ENCODE peak calls at places on chromosomes 1 and 21, in five cellular contexts. One of them, this sample, is unnamed.

GRCh38 chr1:201250326-201251011 is 32.8 kb upstream of the PKP1 start:
- DNase-seq in heart left ventricle: no peak
- DNase-seq in psoas muscle: no peak
- DNase-seq in pancreas: no peak
- DNase-seq in upper lobe of right lung: no peak
- DNase-seq in this sample: no peak

GRCh38 chr1:11281518-11282331 is 8.7 kb downstream of the UBIAD1 start:
- DNase-seq in heart left ventricle: no peak
- DNase-seq in psoas muscle: no peak
- DNase-seq in pancreas: no peak
- DNase-seq in upper lobe of right lung: no peak
- DNase-seq in this sample: no peak

GRCh38 chr1:164707868-164708331 is 148.9 kb downstream of the PBX1 start:
- DNase-seq in heart left ventricle: no peak
- DNase-seq in psoas muscle: peak
- DNase-seq in pancreas: no peak
- DNase-seq in upper lobe of right lung: no peak
- DNase-seq in this sample: no peak

GRCh38 chr1:109815809-109816791 is 52.4 kb upstream of the EPS8L3 start:
- DNase-seq in heart left ventricle: no peak
- DNase-seq in psoas muscle: no peak
- DNase-seq in pancreas: no peak
- DNase-seq in upper lobe of right lung: no peak
- DNase-seq in this sample: no peak

GRCh38 chr1:15252547-15252835 is 5.5 kb downstream of the FHAD1 start:
- DNase-seq in heart left ventricle: no peak
- DNase-seq in psoas muscle: no peak
- DNase-seq in pancreas: no peak
- DNase-seq in upper lobe of right lung: peak
- DNase-seq in this sample: no peak

GRCh38 chr1:39158330-39159086 is 46.0 kb upstream of the MACF1 start:
- DNase-seq in heart left ventricle: no peak
- DNase-seq in psoas muscle: no peak
- DNase-seq in pancreas: peak
- DNase-seq in upper lobe of right lung: no peak
- DNase-seq in this sample: no peak

GRCh38 chr1:224513383-224513782 is 78.8 kb upstream of the WDR26 start:
- DNase-seq in heart left ventricle: no peak
- DNase-seq in psoas muscle: no peak
- DNase-seq in pancreas: no peak
- DNase-seq in upper lobe of right lung: no peak
- DNase-seq in this sample: no peak

GRCh38 chr1:156677616-156678596 is 699 bp upstream of the NES start:
- DNase-seq in heart left ventricle: peak
- DNase-seq in psoas muscle: peak
- DNase-seq in pancreas: no peak
- DNase-seq in upper lobe of right lung: no peak
- DNase-seq in this sample: peak

GRCh38 chr21:31366825-31367224 is 22.8 kb upstream of the TIAM1 start:
- DNase-seq in heart left ventricle: no peak
- DNase-seq in psoas muscle: no peak
- DNase-seq in pancreas: no peak
- DNase-seq in upper lobe of right lung: no peak
- DNase-seq in this sample: no peak

GRCh38 chr1:186297439-186297838 is 77.6 kb downstream of the TPR start:
- DNase-seq in heart left ventricle: no peak
- DNase-seq in psoas muscle: no peak
- DNase-seq in pancreas: no peak
- DNase-seq in upper lobe of right lung: no peak
- DNase-seq in this sample: no peak

GRCh38 chr1:110337704-110338199 is 1.4 kb upstream of the RBM15 start:
- DNase-seq in heart left ventricle: peak
- DNase-seq in psoas muscle: peak
- DNase-seq in pancreas: peak
- DNase-seq in upper lobe of right lung: peak
- DNase-seq in this sample: peak

GRCh38 chr1:64038965-64039926 is 164.2 kb upstream of the UBE2U start:
- DNase-seq in heart left ventricle: peak
- DNase-seq in psoas muscle: peak
- DNase-seq in pancreas: no peak
- DNase-seq in upper lobe of right lung: no peak
- DNase-seq in this sample: peak

GRCh38 chr1:198113302-198113701 is 43.5 kb upstream of the NEK7 start:
- DNase-seq in heart left ventricle: no peak
- DNase-seq in psoas muscle: no peak
- DNase-seq in pancreas: no peak
- DNase-seq in upper lobe of right lung: no peak
- DNase-seq in this sample: no peak

GRCh38 chr1:116709666-116710167 is 42.2 kb upstream of the IGSF3 start:
- DNase-seq in heart left ventricle: no peak
- DNase-seq in psoas muscle: no peak
- DNase-seq in pancreas: no peak
- DNase-seq in upper lobe of right lung: no peak
- DNase-seq in this sample: no peak
- H3K27ac ChIP-seq in heart left ventricle: no peak
- H3K27ac ChIP-seq in psoas muscle: no peak
- H3K27ac ChIP-seq in pancreas: no peak
- H3K27ac ChIP-seq in upper lobe of right lung: peak
- H3K27ac ChIP-seq in this sample: no peak

GRCh38 chr1:183034682-183035081 is 11.5 kb downstream of the LAMC1 start:
- DNase-seq in heart left ventricle: no peak
- DNase-seq in psoas muscle: no peak
- DNase-seq in pancreas: no peak
- DNase-seq in upper lobe of right lung: no peak
- DNase-seq in this sample: no peak
- TF ChIP-seq CTCF in heart left ventricle: no peak
- TF ChIP-seq CTCF in psoas muscle: no peak
- TF ChIP-seq CTCF in pancreas: no peak
- TF ChIP-seq CTCF in upper lobe of right lung: no peak
- TF ChIP-seq CTCF in this sample: no peak

GRCh38 chr1:41880951-41881885 is 37.5 kb downstream of the HIVEP3 start:
- DNase-seq in heart left ventricle: no peak
- DNase-seq in psoas muscle: no peak
- DNase-seq in pancreas: no peak
- DNase-seq in upper lobe of right lung: no peak
- DNase-seq in this sample: no peak
- H3K27ac ChIP-seq in heart left ventricle: peak
- H3K27ac ChIP-seq in psoas muscle: peak
- H3K27ac ChIP-seq in pancreas: peak
- H3K27ac ChIP-seq in upper lobe of right lung: no peak
- H3K27ac ChIP-seq in this sample: peak

GRCh38 chr1:235468970-235469369 is 35.3 kb downstream of the B3GALNT2 start:
- DNase-seq in heart left ventricle: no peak
- DNase-seq in psoas muscle: no peak
- DNase-seq in pancreas: no peak
- DNase-seq in upper lobe of right lung: no peak
- DNase-seq in this sample: no peak
- TF ChIP-seq CTCF in heart left ventricle: no peak
- TF ChIP-seq CTCF in psoas muscle: no peak
- TF ChIP-seq CTCF in pancreas: no peak
- TF ChIP-seq CTCF in upper lobe of right lung: no peak
- TF ChIP-seq CTCF in this sample: no peak

DNA sequence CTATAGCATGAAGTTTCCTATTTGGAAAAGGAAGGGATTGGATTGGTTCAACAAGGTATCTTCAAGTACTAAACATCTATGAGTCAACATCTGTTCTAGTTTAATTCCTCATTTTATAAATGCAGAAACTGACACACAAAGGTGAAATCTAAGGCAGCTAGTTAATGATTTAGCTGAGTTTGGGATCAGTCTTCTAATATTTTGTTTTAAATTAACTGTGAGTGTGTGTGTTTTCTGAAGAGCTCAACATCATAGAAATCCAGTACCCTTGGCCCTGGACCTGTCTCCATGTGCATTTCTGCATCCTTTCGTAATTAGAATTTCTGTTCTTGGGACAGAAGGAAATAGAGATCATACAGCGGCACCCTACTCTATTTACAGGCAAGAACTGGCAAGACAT is 105.9 kb downstream of the RGS2 start:
- DNase-seq in heart left ventricle: no peak
- DNase-seq in psoas muscle: no peak
- DNase-seq in pancreas: no peak
- DNase-seq in upper lobe of right lung: no peak
- DNase-seq in this sample: no peak
- H3K27ac ChIP-seq in heart left ventricle: no peak
- H3K27ac ChIP-seq in psoas muscle: no peak
- H3K27ac ChIP-seq in pancreas: no peak
- H3K27ac ChIP-seq in upper lobe of right lung: no peak
- H3K27ac ChIP-seq in this sample: no peak